ENCODE peak calls at places on chromosomes 11 and 22, in nine cellular contexts. One of them, this sample, is unnamed.

GRCh38 chr11:17547932-17548331 is 873 bp downstream of the OTOG start:
- DNase-seq in naive thymus-derived CD4-positive, alpha-beta T cell: no peak
- DNase-seq in CD4-positive, alpha-beta memory T cell: no peak
- DNase-seq in skeletal muscle cell: no peak
- DNase-seq in aorta: no peak
- DNase-seq in colonic mucosa: no peak
- DNase-seq in AG09309: no peak
- DNase-seq in astrocyte of the cerebellum: no peak
- DNase-seq in suprapubic skin: no peak
- DNase-seq in this sample: no peak

GRCh38 chr11:3091081-3091845 is 34.0 kb upstream of the CARS1 start:
- DNase-seq in CD4-positive, alpha-beta memory T cell: no peak
- DNase-seq in AG09309: no peak
- DNase-seq in astrocyte of the cerebellum: no peak
- DNase-seq in naive thymus-derived CD4-positive, alpha-beta T cell: no peak
- DNase-seq in skeletal muscle cell: no peak
- DNase-seq in suprapubic skin: peak; percentile 72
- DNase-seq in aorta: peak; percentile 68
- DNase-seq in colonic mucosa: no peak
- DNase-seq in this sample: no peak

GRCh38 chr11:57778318-57779037 is 16.9 kb downstream of the CTNND1 start:
- DNase-seq in CD4-positive, alpha-beta memory T cell: no peak
- DNase-seq in suprapubic skin: peak; percentile 90
- DNase-seq in astrocyte of the cerebellum: peak; percentile 100
- DNase-seq in naive thymus-derived CD4-positive, alpha-beta T cell: no peak
- DNase-seq in AG09309: peak; percentile 89
- DNase-seq in aorta: peak; percentile 90
- DNase-seq in colonic mucosa: peak; percentile 93
- DNase-seq in skeletal muscle cell: peak; percentile 96
- DNase-seq in this sample: no peak

GRCh38 chr11:5892908-5893307 is at the start of gene OR52E5:
- DNase-seq in colonic mucosa: no peak
- DNase-seq in CD4-positive, alpha-beta memory T cell: no peak
- DNase-seq in aorta: no peak
- DNase-seq in skeletal muscle cell: no peak
- DNase-seq in astrocyte of the cerebellum: no peak
- DNase-seq in naive thymus-derived CD4-positive, alpha-beta T cell: no peak
- DNase-seq in suprapubic skin: no peak
- DNase-seq in AG09309: no peak
- DNase-seq in this sample: no peak

GRCh38 chr11:128488471-128488870 is 98.9 kb downstream of the ETS1 start:
- DNase-seq in colonic mucosa: no peak
- DNase-seq in skeletal muscle cell: peak; percentile 89
- DNase-seq in astrocyte of the cerebellum: peak; percentile 90
- DNase-seq in AG09309: peak; percentile 91
- DNase-seq in suprapubic skin: no peak
- DNase-seq in naive thymus-derived CD4-positive, alpha-beta T cell: no peak
- DNase-seq in CD4-positive, alpha-beta memory T cell: no peak
- DNase-seq in aorta: no peak
- DNase-seq in this sample: no peak

GRCh38 chr11:58832246-58832645 is 12.3 kb downstream of the GLYATL2 start:
- DNase-seq in aorta: no peak
- DNase-seq in naive thymus-derived CD4-positive, alpha-beta T cell: no peak
- DNase-seq in AG09309: no peak
- DNase-seq in suprapubic skin: no peak
- DNase-seq in colonic mucosa: peak; percentile 36
- DNase-seq in astrocyte of the cerebellum: peak; percentile 47
- DNase-seq in CD4-positive, alpha-beta memory T cell: no peak
- DNase-seq in skeletal muscle cell: no peak
- DNase-seq in this sample: no peak

GRCh38 chr11:33160147-33160546 is 1.1 kb downstream of the CSTF3 start:
- DNase-seq in naive thymus-derived CD4-positive, alpha-beta T cell: no peak
- DNase-seq in suprapubic skin: no peak
- DNase-seq in skeletal muscle cell: no peak
- DNase-seq in aorta: no peak
- DNase-seq in colonic mucosa: no peak
- DNase-seq in CD4-positive, alpha-beta memory T cell: no peak
- DNase-seq in AG09309: no peak
- DNase-seq in astrocyte of the cerebellum: no peak
- DNase-seq in this sample: peak; percentile 56

GRCh38 chr11:83655996-83656395 is 369.8 kb upstream of the CCDC90B start:
- DNase-seq in skeletal muscle cell: no peak
- DNase-seq in naive thymus-derived CD4-positive, alpha-beta T cell: no peak
- DNase-seq in CD4-positive, alpha-beta memory T cell: no peak
- DNase-seq in aorta: no peak
- DNase-seq in colonic mucosa: no peak
- DNase-seq in suprapubic skin: no peak
- DNase-seq in astrocyte of the cerebellum: no peak
- DNase-seq in AG09309: no peak
- DNase-seq in this sample: no peak

GRCh38 chr11:114653148-114653547 is 25.2 kb upstream of the NXPE2 start:
- DNase-seq in CD4-positive, alpha-beta memory T cell: no peak
- DNase-seq in AG09309: no peak
- DNase-seq in astrocyte of the cerebellum: no peak
- DNase-seq in suprapubic skin: no peak
- DNase-seq in colonic mucosa: no peak
- DNase-seq in aorta: no peak
- DNase-seq in naive thymus-derived CD4-positive, alpha-beta T cell: no peak
- DNase-seq in skeletal muscle cell: no peak
- DNase-seq in this sample: no peak

GRCh38 chr11:87473174-87473573 is 435.4 kb downstream of the TMEM135 start:
- DNase-seq in CD4-positive, alpha-beta memory T cell: no peak
- DNase-seq in skeletal muscle cell: peak; percentile 86
- DNase-seq in AG09309: peak; percentile 72
- DNase-seq in suprapubic skin: no peak
- DNase-seq in colonic mucosa: no peak
- DNase-seq in naive thymus-derived CD4-positive, alpha-beta T cell: no peak
- DNase-seq in astrocyte of the cerebellum: peak; percentile 59
- DNase-seq in aorta: no peak
- DNase-seq in this sample: no peak

GRCh38 chr22:26763633-26764295 is 106.4 kb downstream of the MIAT start:
- DNase-seq in naive thymus-derived CD4-positive, alpha-beta T cell: no peak
- DNase-seq in skeletal muscle cell: peak; percentile 21
- DNase-seq in AG09309: peak; percentile 11
- DNase-seq in CD4-positive, alpha-beta memory T cell: no peak
- DNase-seq in suprapubic skin: no peak
- DNase-seq in astrocyte of the cerebellum: no peak
- DNase-seq in aorta: no peak
- DNase-seq in colonic mucosa: no peak
- DNase-seq in this sample: no peak

GRCh38 chr11:67613960-67614715 is 7.4 kb downstream of the NDUFV1 start:
- DNase-seq in astrocyte of the cerebellum: no peak
- DNase-seq in aorta: peak; percentile 77
- DNase-seq in colonic mucosa: peak; percentile 66
- DNase-seq in skeletal muscle cell: no peak
- DNase-seq in CD4-positive, alpha-beta memory T cell: peak; percentile 84
- DNase-seq in AG09309: no peak
- DNase-seq in suprapubic skin: peak; percentile 83
- DNase-seq in naive thymus-derived CD4-positive, alpha-beta T cell: peak; percentile 89
- DNase-seq in this sample: peak; percentile 96

GRCh38 chr11:61868601-61869476 is 22.5 kb downstream of the FADS3 start:
- DNase-seq in astrocyte of the cerebellum: no peak
- DNase-seq in suprapubic skin: no peak
- DNase-seq in colonic mucosa: no peak
- DNase-seq in CD4-positive, alpha-beta memory T cell: no peak
- DNase-seq in skeletal muscle cell: no peak
- DNase-seq in AG09309: no peak
- DNase-seq in aorta: no peak
- DNase-seq in naive thymus-derived CD4-positive, alpha-beta T cell: no peak
- DNase-seq in this sample: no peak

DNA sequence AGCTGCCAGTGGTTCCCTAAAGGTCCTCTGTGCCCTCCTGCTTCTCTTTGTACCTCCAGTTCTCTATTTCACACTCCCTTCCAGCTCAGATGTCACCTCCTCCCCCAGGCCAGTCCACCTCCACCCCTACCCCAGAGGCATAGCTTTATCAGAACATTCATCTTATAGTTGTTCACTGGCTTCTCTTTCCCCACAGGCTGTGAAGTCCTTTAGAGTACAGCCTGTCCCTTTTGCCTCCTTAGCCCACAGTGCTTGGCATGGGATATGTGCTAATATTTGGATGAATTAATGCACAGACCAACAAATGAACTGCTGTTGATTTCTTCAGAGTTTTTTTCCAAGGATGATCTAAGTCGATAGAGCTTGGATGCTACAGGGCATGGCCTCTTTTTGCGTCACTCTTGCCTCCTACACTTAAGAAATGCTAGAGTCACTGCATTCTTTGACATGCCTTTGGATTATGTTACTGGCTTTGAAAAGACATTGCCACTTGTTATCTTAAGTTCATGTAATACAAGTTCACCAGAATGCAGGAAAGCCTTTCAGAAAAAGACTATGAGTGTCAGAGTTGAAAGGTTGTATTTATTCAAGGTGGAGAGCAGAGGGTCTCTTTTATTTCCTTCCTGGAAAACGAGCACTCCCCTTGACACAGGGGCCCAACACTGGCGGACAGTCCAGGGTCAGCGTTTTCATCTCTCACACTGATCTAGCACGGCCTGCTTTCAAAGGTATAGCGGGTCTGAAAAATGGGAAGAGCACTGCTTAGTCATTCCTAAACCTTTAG is 75.7 kb downstream of the PISD start:
- DNase-seq in AG09309: no peak
- DNase-seq in astrocyte of the cerebellum: no peak
- DNase-seq in CD4-positive, alpha-beta memory T cell: no peak
- DNase-seq in aorta: no peak
- DNase-seq in naive thymus-derived CD4-positive, alpha-beta T cell: no peak
- DNase-seq in colonic mucosa: no peak
- DNase-seq in skeletal muscle cell: peak; percentile 84
- DNase-seq in suprapubic skin: peak; percentile 15
- DNase-seq in this sample: no peak
- H3K4me3 ChIP-seq in AG09309: no peak overlapping the region
- H3K4me3 ChIP-seq in astrocyte of the cerebellum: no peak overlapping the region
- H3K4me3 ChIP-seq in CD4-positive, alpha-beta memory T cell: no peak overlapping the region
- H3K4me3 ChIP-seq in aorta: no peak overlapping the region
- H3K4me3 ChIP-seq in naive thymus-derived CD4-positive, alpha-beta T cell: no peak overlapping the region
- H3K4me3 ChIP-seq in colonic mucosa: no peak overlapping the region
- H3K4me3 ChIP-seq in skeletal muscle cell: no peak overlapping the region
- H3K4me3 ChIP-seq in suprapubic skin: no peak overlapping the region
- H3K4me3 ChIP-seq in this sample: no peak overlapping the region

DNA sequence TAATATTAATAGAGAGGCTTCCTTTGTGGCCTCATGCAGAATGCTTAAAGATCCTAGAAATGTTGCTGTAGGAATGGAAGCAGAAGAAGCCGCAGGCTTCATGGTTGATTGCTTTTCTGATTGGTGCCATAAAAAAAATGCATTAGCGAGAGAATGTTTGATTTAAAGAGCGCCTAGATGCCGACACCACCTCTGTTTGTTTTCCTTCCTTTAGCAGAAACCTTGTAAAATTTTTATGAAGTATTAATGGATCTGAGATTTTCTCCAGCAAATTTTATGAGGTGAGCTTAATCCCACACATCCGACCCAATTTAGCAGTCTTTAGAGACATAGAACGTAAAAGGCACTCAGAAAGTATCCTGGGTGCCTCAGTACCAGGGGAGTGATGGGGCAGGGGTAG is 587.5 kb downstream of the NTM start:
- DNase-seq in astrocyte of the cerebellum: no peak
- DNase-seq in aorta: no peak
- DNase-seq in skeletal muscle cell: no peak
- DNase-seq in AG09309: no peak
- DNase-seq in CD4-positive, alpha-beta memory T cell: no peak
- DNase-seq in suprapubic skin: no peak
- DNase-seq in colonic mucosa: no peak
- DNase-seq in naive thymus-derived CD4-positive, alpha-beta T cell: no peak
- DNase-seq in this sample: no peak
- H3K4me3 ChIP-seq in astrocyte of the cerebellum: no peak overlapping the region
- H3K4me3 ChIP-seq in aorta: no peak overlapping the region
- H3K4me3 ChIP-seq in skeletal muscle cell: no peak overlapping the region
- H3K4me3 ChIP-seq in AG09309: no peak overlapping the region
- H3K4me3 ChIP-seq in CD4-positive, alpha-beta memory T cell: no peak overlapping the region
- H3K4me3 ChIP-seq in suprapubic skin: no peak overlapping the region
- H3K4me3 ChIP-seq in colonic mucosa: no peak overlapping the region
- H3K4me3 ChIP-seq in naive thymus-derived CD4-positive, alpha-beta T cell: no peak overlapping the region
- H3K4me3 ChIP-seq in this sample: no peak overlapping the region

GRCh38 chr11:1146311-1146864 is 11.4 kb upstream of the MUC5AC start:
- DNase-seq in suprapubic skin: peak; percentile 68
- DNase-seq in astrocyte of the cerebellum: no peak
- DNase-seq in AG09309: no peak
- DNase-seq in colonic mucosa: no peak
- DNase-seq in aorta: no peak
- DNase-seq in naive thymus-derived CD4-positive, alpha-beta T cell: no peak
- DNase-seq in skeletal muscle cell: no peak
- DNase-seq in CD4-positive, alpha-beta memory T cell: no peak
- DNase-seq in this sample: no peak

GRCh38 chr11:1148752-1149180 is 9.0 kb upstream of the MUC5AC start:
- DNase-seq in CD4-positive, alpha-beta memory T cell: no peak
- DNase-seq in AG09309: no peak
- DNase-seq in naive thymus-derived CD4-positive, alpha-beta T cell: no peak
- DNase-seq in colonic mucosa: peak; percentile 42
- DNase-seq in skeletal muscle cell: no peak
- DNase-seq in aorta: no peak
- DNase-seq in suprapubic skin: no peak
- DNase-seq in astrocyte of the cerebellum: no peak
- DNase-seq in this sample: no peak

GRCh38 chr11:1150095-1150494 is 7.7 kb upstream of the MUC5AC start:
- DNase-seq in suprapubic skin: no peak
- DNase-seq in colonic mucosa: peak; percentile 14
- DNase-seq in skeletal muscle cell: no peak
- DNase-seq in naive thymus-derived CD4-positive, alpha-beta T cell: no peak
- DNase-seq in astrocyte of the cerebellum: no peak
- DNase-seq in CD4-positive, alpha-beta memory T cell: no peak
- DNase-seq in aorta: no peak
- DNase-seq in AG09309: no peak
- DNase-seq in this sample: no peak

GRCh38 chr11:1149545-1149944 is 8.2 kb upstream of the MUC5AC start:
- DNase-seq in colonic mucosa: peak; percentile 13
- DNase-seq in CD4-positive, alpha-beta memory T cell: no peak
- DNase-seq in aorta: no peak
- DNase-seq in naive thymus-derived CD4-positive, alpha-beta T cell: no peak
- DNase-seq in AG09309: no peak
- DNase-seq in suprapubic skin: peak; percentile 77
- DNase-seq in astrocyte of the cerebellum: no peak
- DNase-seq in skeletal muscle cell: no peak
- DNase-seq in this sample: no peak

DNA sequence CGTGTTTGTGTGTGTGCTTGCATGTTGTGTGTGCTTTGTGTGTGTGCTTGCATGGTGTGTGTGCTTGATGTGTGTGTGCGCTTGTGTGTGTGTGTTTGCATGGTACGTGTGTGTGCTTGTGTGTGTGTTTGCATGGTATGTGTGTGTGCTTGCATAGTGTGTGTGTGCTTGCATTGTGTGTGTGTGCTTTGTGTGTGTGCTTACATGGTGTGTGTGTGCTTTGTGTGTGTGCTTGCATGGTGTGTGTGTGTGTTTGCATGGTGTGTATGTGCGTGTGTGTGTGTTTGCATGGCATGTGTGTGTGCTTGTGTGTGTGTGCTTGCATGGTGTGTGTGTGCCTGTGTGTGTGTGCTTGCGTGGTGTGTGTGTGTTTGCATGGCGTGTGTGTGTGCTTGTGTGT is 10.0 kb upstream of the MUC5AC start:
- DNase-seq in aorta: no peak
- DNase-seq in CD4-positive, alpha-beta memory T cell: no peak
- DNase-seq in suprapubic skin: no peak
- DNase-seq in astrocyte of the cerebellum: no peak
- DNase-seq in skeletal muscle cell: no peak
- DNase-seq in AG09309: no peak
- DNase-seq in naive thymus-derived CD4-positive, alpha-beta T cell: no peak
- DNase-seq in colonic mucosa: no peak
- DNase-seq in this sample: no peak
- H3K4me3 ChIP-seq in aorta: no peak overlapping the region
- H3K4me3 ChIP-seq in CD4-positive, alpha-beta memory T cell: no peak overlapping the region
- H3K4me3 ChIP-seq in suprapubic skin: no peak overlapping the region
- H3K4me3 ChIP-seq in astrocyte of the cerebellum: no peak overlapping the region
- H3K4me3 ChIP-seq in skeletal muscle cell: no peak overlapping the region
- H3K4me3 ChIP-seq in AG09309: no peak overlapping the region
- H3K4me3 ChIP-seq in naive thymus-derived CD4-positive, alpha-beta T cell: no peak overlapping the region
- H3K4me3 ChIP-seq in colonic mucosa: no peak overlapping the region
- H3K4me3 ChIP-seq in this sample: no peak overlapping the region

GRCh38 chr22:19149047-19149883 is 827 bp downstream of the GSC2 start:
- DNase-seq in AG09309: no peak
- DNase-seq in colonic mucosa: no peak
- DNase-seq in aorta: no peak
- DNase-seq in astrocyte of the cerebellum: no peak
- DNase-seq in skeletal muscle cell: no peak
- DNase-seq in naive thymus-derived CD4-positive, alpha-beta T cell: peak; percentile 53
- DNase-seq in CD4-positive, alpha-beta memory T cell: peak; percentile 40
- DNase-seq in suprapubic skin: no peak
- DNase-seq in this sample: no peak
- H3K4me3 ChIP-seq in AG09309: no peak overlapping the region
- H3K4me3 ChIP-seq in colonic mucosa: peak overlapping the region; percentile 7
- H3K4me3 ChIP-seq in aorta: peak overlapping the region; percentile 31
- H3K4me3 ChIP-seq in astrocyte of the cerebellum: no peak overlapping the region
- H3K4me3 ChIP-seq in skeletal muscle cell: peak overlapping the region; percentile 7
- H3K4me3 ChIP-seq in naive thymus-derived CD4-positive, alpha-beta T cell: no peak overlapping the region
- H3K4me3 ChIP-seq in CD4-positive, alpha-beta memory T cell: no peak overlapping the region
- H3K4me3 ChIP-seq in suprapubic skin: peak overlapping the region; percentile 43
- H3K4me3 ChIP-seq in this sample: no peak overlapping the region

This sample was measured in GM12865.